ENCODE peak calls at places on chromosomes 3 and 15, in eight cellular contexts. One of them, this sample, is unnamed. For H3K9me3, the result is how much of the 10 kb centered on the place peaks cover.

GRCh38 chr3:4532535-4533112 is 39.5 kb downstream of the ITPR1 start:
- DNase-seq in heart right ventricle: peak
- DNase-seq in A549: no peak
- DNase-seq in cardiac muscle cell: no peak
- DNase-seq in mammary epithelial cell: no peak
- DNase-seq in spleen: no peak
- DNase-seq in small intestine: no peak
- DNase-seq in AG04450: no peak
- DNase-seq in this sample: no peak

GRCh38 chr3:82259994-82260393 is 498.5 kb upstream of the GBE1 start:
- DNase-seq in small intestine: no peak
- DNase-seq in AG04450: no peak
- DNase-seq in heart right ventricle: no peak
- DNase-seq in mammary epithelial cell: no peak
- DNase-seq in A549: no peak
- DNase-seq in spleen: no peak
- DNase-seq in cardiac muscle cell: no peak
- DNase-seq in this sample: no peak

GRCh38 chr3:42961633-42962032 is 17.5 kb upstream of the GASK1A start:
- DNase-seq in heart right ventricle: peak
- DNase-seq in AG04450: peak
- DNase-seq in spleen: no peak
- DNase-seq in A549: peak
- DNase-seq in mammary epithelial cell: peak
- DNase-seq in cardiac muscle cell: peak
- DNase-seq in small intestine: peak
- DNase-seq in this sample: no peak

GRCh38 chr3:42216820-42217416 is 49.1 kb downstream of the CCK start:
- DNase-seq in cardiac muscle cell: no peak
- DNase-seq in AG04450: no peak
- DNase-seq in small intestine: no peak
- DNase-seq in spleen: no peak
- DNase-seq in A549: no peak
- DNase-seq in mammary epithelial cell: no peak
- DNase-seq in heart right ventricle: no peak
- DNase-seq in this sample: no peak

GRCh38 chr15:92025717-92026270 is 172.3 kb downstream of the SLCO3A1 start:
- DNase-seq in mammary epithelial cell: no peak
- DNase-seq in AG04450: no peak
- DNase-seq in A549: no peak
- DNase-seq in heart right ventricle: no peak
- DNase-seq in small intestine: no peak
- DNase-seq in spleen: no peak
- DNase-seq in cardiac muscle cell: no peak
- DNase-seq in this sample: no peak

GRCh38 chr3:107985496-107985895 is 105.3 kb downstream of the CD47 start:
- DNase-seq in cardiac muscle cell: no peak
- DNase-seq in small intestine: no peak
- DNase-seq in A549: no peak
- DNase-seq in heart right ventricle: no peak
- DNase-seq in spleen: no peak
- DNase-seq in mammary epithelial cell: no peak
- DNase-seq in AG04450: no peak
- DNase-seq in this sample: no peak

GRCh38 chr3:46619845-46620778 is 7.8 kb downstream of the FAM240A start:
- DNase-seq in spleen: no peak
- DNase-seq in AG04450: no peak
- DNase-seq in mammary epithelial cell: no peak
- DNase-seq in A549: no peak
- DNase-seq in heart right ventricle: no peak
- DNase-seq in cardiac muscle cell: no peak
- DNase-seq in small intestine: no peak
- DNase-seq in this sample: no peak

GRCh38 chr3:15315003-15315402 is 17.4 kb downstream of the SH3BP5 start:
- DNase-seq in spleen: no peak
- DNase-seq in heart right ventricle: no peak
- DNase-seq in cardiac muscle cell: no peak
- DNase-seq in small intestine: no peak
- DNase-seq in A549: no peak
- DNase-seq in AG04450: no peak
- DNase-seq in mammary epithelial cell: no peak
- DNase-seq in this sample: no peak

GRCh38 chr3:104750581-104750980 is 616.1 kb upstream of the ALCAM start:
- DNase-seq in spleen: no peak
- DNase-seq in small intestine: no peak
- DNase-seq in cardiac muscle cell: no peak
- DNase-seq in AG04450: no peak
- DNase-seq in heart right ventricle: no peak
- DNase-seq in mammary epithelial cell: no peak
- DNase-seq in A549: no peak
- DNase-seq in this sample: no peak

GRCh38 chr3:52435246-52436101 is 9.4 kb downstream of the SEMA3G start:
- DNase-seq in A549: no peak
- DNase-seq in mammary epithelial cell: no peak
- DNase-seq in small intestine: no peak
- DNase-seq in cardiac muscle cell: no peak
- DNase-seq in AG04450: no peak
- DNase-seq in spleen: peak
- DNase-seq in heart right ventricle: no peak
- DNase-seq in this sample: no peak

GRCh38 chr3:129184396-129184656 is 630 bp upstream of the CNBP start:
- DNase-seq in AG04450: no peak
- DNase-seq in cardiac muscle cell: peak
- DNase-seq in spleen: no peak
- DNase-seq in A549: peak
- DNase-seq in heart right ventricle: peak
- DNase-seq in mammary epithelial cell: no peak
- DNase-seq in small intestine: no peak
- DNase-seq in this sample: no peak

GRCh38 chr3:12660196-12660595 is 3.7 kb downstream of the RAF1 start:
- DNase-seq in spleen: peak
- DNase-seq in small intestine: no peak
- DNase-seq in cardiac muscle cell: no peak
- DNase-seq in heart right ventricle: no peak
- DNase-seq in AG04450: no peak
- DNase-seq in A549: no peak
- DNase-seq in mammary epithelial cell: no peak
- DNase-seq in this sample: no peak

GRCh38 chr15:59569477-59569876 is 42.1 kb upstream of the GCNT3 start:
- DNase-seq in spleen: no peak
- DNase-seq in A549: no peak
- DNase-seq in AG04450: no peak
- DNase-seq in small intestine: no peak
- DNase-seq in cardiac muscle cell: no peak
- DNase-seq in mammary epithelial cell: no peak
- DNase-seq in heart right ventricle: no peak
- DNase-seq in this sample: no peak

GRCh38 chr15:54803139-54803808 is 393.5 kb downstream of the RSL24D1 start:
- DNase-seq in heart right ventricle: no peak
- DNase-seq in mammary epithelial cell: peak
- DNase-seq in spleen: no peak
- DNase-seq in AG04450: no peak
- DNase-seq in A549: peak
- DNase-seq in cardiac muscle cell: no peak
- DNase-seq in small intestine: no peak
- DNase-seq in this sample: no peak

GRCh38 chr3:152968388-152969024 is 133.6 kb downstream of the P2RY1 start:
- DNase-seq in A549: peak
- DNase-seq in spleen: no peak
- DNase-seq in heart right ventricle: no peak
- DNase-seq in small intestine: no peak
- DNase-seq in mammary epithelial cell: peak
- DNase-seq in AG04450: no peak
- DNase-seq in cardiac muscle cell: peak
- DNase-seq in this sample: no peak

GRCh38 chr15:64092864-64093626 is 593 bp downstream of the CIAO2A start:
- DNase-seq in cardiac muscle cell: peak
- DNase-seq in A549: peak
- DNase-seq in AG04450: no peak
- DNase-seq in spleen: peak
- DNase-seq in heart right ventricle: peak
- DNase-seq in small intestine: peak
- DNase-seq in mammary epithelial cell: peak
- DNase-seq in this sample: peak

GRCh38 chr15:76994496-76994895 is 430 bp upstream of the PSTPIP1 start:
- DNase-seq in small intestine: no peak
- DNase-seq in heart right ventricle: no peak
- DNase-seq in AG04450: no peak
- DNase-seq in A549: no peak
- DNase-seq in mammary epithelial cell: no peak
- DNase-seq in cardiac muscle cell: no peak
- DNase-seq in spleen: no peak
- DNase-seq in this sample: no peak

GRCh38 chr3:97940034-97940433 is 32.2 kb downstream of the RIOX2 start:
- DNase-seq in cardiac muscle cell: no peak
- DNase-seq in A549: peak
- DNase-seq in mammary epithelial cell: no peak
- DNase-seq in small intestine: peak
- DNase-seq in spleen: no peak
- DNase-seq in AG04450: no peak
- DNase-seq in heart right ventricle: no peak
- DNase-seq in this sample: no peak

GRCh38 chr15:69749274-69749673 is 296.7 kb downstream of the RPLP1 start:
- DNase-seq in heart right ventricle: no peak
- DNase-seq in mammary epithelial cell: no peak
- DNase-seq in spleen: no peak
- DNase-seq in small intestine: no peak
- DNase-seq in AG04450: no peak
- DNase-seq in A549: no peak
- DNase-seq in cardiac muscle cell: no peak
- DNase-seq in this sample: no peak

GRCh38 chr3:107525954-107526305 is 3.2 kb downstream of the BBX start:
- DNase-seq in heart right ventricle: no peak
- DNase-seq in small intestine: no peak
- DNase-seq in cardiac muscle cell: no peak
- DNase-seq in A549: no peak
- DNase-seq in AG04450: no peak
- DNase-seq in mammary epithelial cell: no peak
- DNase-seq in spleen: no peak
- DNase-seq in this sample: no peak

GRCh38 chr3:144523396-144523795 is 551.8 kb downstream of the DIPK2A start:
- DNase-seq in AG04450: no peak
- DNase-seq in small intestine: no peak
- DNase-seq in heart right ventricle: no peak
- DNase-seq in cardiac muscle cell: no peak
- DNase-seq in A549: no peak
- DNase-seq in spleen: no peak
- DNase-seq in mammary epithelial cell: no peak
- DNase-seq in this sample: no peak

DNA sequence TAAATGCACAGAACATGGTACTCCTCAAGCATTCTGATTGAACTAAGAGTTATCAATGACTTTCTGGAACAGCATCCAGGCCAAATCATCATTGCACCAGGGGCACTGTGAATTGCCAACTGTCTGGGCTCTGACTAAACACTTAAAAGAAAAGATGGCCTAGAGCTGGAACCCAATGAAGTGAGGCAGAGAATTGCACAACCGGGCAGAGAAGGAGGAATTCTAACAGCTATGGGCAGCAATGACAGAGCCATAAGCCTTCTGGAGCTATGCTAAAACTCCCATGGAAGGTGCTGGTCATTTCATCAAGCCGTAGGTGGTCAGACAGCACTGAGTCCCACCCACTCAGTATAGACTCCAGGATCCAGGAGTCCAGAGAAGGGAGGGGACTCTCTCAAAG is 48.1 kb upstream of the OXTR start:
- DNase-seq in mammary epithelial cell: no peak
- DNase-seq in spleen: no peak
- DNase-seq in heart right ventricle: no peak
- DNase-seq in AG04450: no peak
- DNase-seq in small intestine: no peak
- DNase-seq in A549: no peak
- DNase-seq in cardiac muscle cell: peak
- DNase-seq in this sample: no peak
- H3K9me3 ChIP-seq in mammary epithelial cell: under half
- H3K9me3 ChIP-seq in spleen: under half
- H3K9me3 ChIP-seq in heart right ventricle: under half
- H3K9me3 ChIP-seq in AG04450: under half
- H3K9me3 ChIP-seq in small intestine: under half
- H3K9me3 ChIP-seq in A549: under half
- H3K9me3 ChIP-seq in cardiac muscle cell: under half
- H3K9me3 ChIP-seq in this sample: under half

GRCh38 chr3:126179825-126180476 is 435 bp downstream of the ALDH1L1 start:
- DNase-seq in A549: no peak
- DNase-seq in small intestine: no peak
- DNase-seq in cardiac muscle cell: peak
- DNase-seq in mammary epithelial cell: no peak
- DNase-seq in AG04450: no peak
- DNase-seq in spleen: no peak
- DNase-seq in heart right ventricle: peak
- DNase-seq in this sample: peak
- H3K4me3 ChIP-seq in A549: peak
- H3K4me3 ChIP-seq in small intestine: no peak
- H3K4me3 ChIP-seq in cardiac muscle cell: peak
- H3K4me3 ChIP-seq in mammary epithelial cell: peak
- H3K4me3 ChIP-seq in AG04450: peak
- H3K4me3 ChIP-seq in spleen: no peak
- H3K4me3 ChIP-seq in heart right ventricle: peak
- H3K4me3 ChIP-seq in this sample: peak

GRCh38 chr15:22265961-22266360 is 185.6 kb downstream of the OR4M2 start:
- DNase-seq in mammary epithelial cell: no peak
- DNase-seq in AG04450: no peak
- DNase-seq in heart right ventricle: no peak
- DNase-seq in spleen: no peak
- DNase-seq in cardiac muscle cell: no peak
- DNase-seq in A549: no peak
- DNase-seq in small intestine: no peak
- DNase-seq in this sample: no peak
- H3K9me3 ChIP-seq in mammary epithelial cell: under half
- H3K9me3 ChIP-seq in AG04450: half or more
- H3K9me3 ChIP-seq in heart right ventricle: under half
- H3K9me3 ChIP-seq in spleen: under half
- H3K9me3 ChIP-seq in cardiac muscle cell: under half
- H3K9me3 ChIP-seq in A549: under half
- H3K9me3 ChIP-seq in small intestine: under half
- H3K9me3 ChIP-seq in this sample: under half

GRCh38 chr3:170867552-170867951 is 2.4 kb downstream of the RPL22L1 start:
- DNase-seq in heart right ventricle: no peak
- DNase-seq in A549: no peak
- DNase-seq in small intestine: no peak
- DNase-seq in AG04450: no peak
- DNase-seq in spleen: no peak
- DNase-seq in cardiac muscle cell: peak
- DNase-seq in mammary epithelial cell: no peak
- DNase-seq in this sample: no peak

GRCh38 chr3:170869240-170869592 is 779 bp downstream of the RPL22L1 start:
- DNase-seq in small intestine: peak
- DNase-seq in heart right ventricle: no peak
- DNase-seq in cardiac muscle cell: peak
- DNase-seq in AG04450: no peak
- DNase-seq in spleen: no peak
- DNase-seq in A549: no peak
- DNase-seq in mammary epithelial cell: peak
- DNase-seq in this sample: no peak

GRCh38 chr3:170869645-170870593 is at the start of gene RPL22L1:
- DNase-seq in A549: peak
- DNase-seq in heart right ventricle: peak
- DNase-seq in small intestine: peak
- DNase-seq in cardiac muscle cell: peak
- DNase-seq in spleen: peak
- DNase-seq in mammary epithelial cell: peak
- DNase-seq in AG04450: peak
- DNase-seq in this sample: peak

GRCh38 chr3:170867143-170867542 is 2.9 kb downstream of the RPL22L1 start:
- DNase-seq in mammary epithelial cell: no peak
- DNase-seq in heart right ventricle: no peak
- DNase-seq in A549: no peak
- DNase-seq in small intestine: no peak
- DNase-seq in AG04450: no peak
- DNase-seq in cardiac muscle cell: peak
- DNase-seq in spleen: no peak
- DNase-seq in this sample: no peak

GRCh38 chr3:170868577-170869239 is 1.3 kb downstream of the RPL22L1 start:
- DNase-seq in small intestine: no peak
- DNase-seq in spleen: no peak
- DNase-seq in AG04450: no peak
- DNase-seq in cardiac muscle cell: no peak
- DNase-seq in heart right ventricle: no peak
- DNase-seq in A549: no peak
- DNase-seq in mammary epithelial cell: no peak
- DNase-seq in this sample: no peak
- H3K4me3 ChIP-seq in small intestine: peak
- H3K4me3 ChIP-seq in spleen: peak
- H3K4me3 ChIP-seq in AG04450: peak
- H3K4me3 ChIP-seq in cardiac muscle cell: peak
- H3K4me3 ChIP-seq in heart right ventricle: peak
- H3K4me3 ChIP-seq in A549: peak
- H3K4me3 ChIP-seq in mammary epithelial cell: peak
- H3K4me3 ChIP-seq in this sample: peak

This sample was measured in NT2/D1.